ENCODE peak calls at places on chromosomes 7 and 10, in six cellular contexts. R, F, Y, O, E and L are unnamed samples.

GRCh38 chr10:132048294-132048667 is 17.5 kb upstream of the JAKMIP3 start:
- DNase-seq in F (no peak), Y (no peak), O (no peak), E (no peak), R (no peak), L (no peak)

GRCh38 chr7:113100091-113100723 is 13.6 kb upstream of the GPR85 start:
- DNase-seq in O (no peak), Y (peak; percentile 49), R (no peak), F (peak; percentile 73), E (no peak), L (no peak)

GRCh38 chr7:132604090-132604489 is 27.8 kb upstream of the PLXNA4 start:
- DNase-seq in E (no peak), O (no peak), Y (no peak), R (no peak), F (no peak), L (no peak)

GRCh38 chr7:92797693-92798092 is 38.7 kb downstream of the CDK6 start:
- DNase-seq in E (no peak), Y (no peak), O (no peak), F (no peak), R (no peak), L (no peak)

GRCh38 chr10:96619120-96619519 is 32.3 kb upstream of the TM9SF3 start:
- DNase-seq in E (no peak), F (no peak), O (no peak), R (no peak), Y (no peak), L (no peak)

GRCh38 chr10:124864421-124865193 is 63.0 kb downstream of the ABRAXAS2 start:
- DNase-seq in Y (no peak), O (no peak), F (peak; percentile 21), E (peak; percentile 91), R (peak; percentile 61), L (no peak)

GRCh38 chr10:73807471-73807870 is 3.9 kb downstream of the NDST2 start:
- DNase-seq in O (no peak), R (no peak), E (no peak), Y (no peak), F (no peak), L (no peak)

GRCh38 chr10:93535293-93535692 is 31.2 kb upstream of the FFAR4 start:
- DNase-seq in O (peak; percentile 59), Y (no peak), E (no peak), R (no peak), F (no peak), L (peak; percentile 17)

GRCh38 chr7:45446195-45446944 is 127.8 kb upstream of the ADCY1 start:
- DNase-seq in O (no peak), Y (no peak), F (no peak), E (peak; percentile 67), R (no peak), L (no peak)

GRCh38 chr10:112546474-112546873 is 99.5 kb downstream of the VTI1A start:
- DNase-seq in E (no peak), O (no peak), F (no peak), R (no peak), Y (no peak), L (no peak)

GRCh38 chr7:47625861-47626444 is 44.0 kb upstream of the TNS3 start:
- DNase-seq in F (no peak), Y (no peak), O (peak; percentile 34), R (no peak), E (no peak), L (peak; percentile 48)

GRCh38 chr10:34528320-34528719 is 286.8 kb downstream of the PARD3 start:
- DNase-seq in O (peak; percentile 83), F (peak; percentile 54), E (peak; percentile 100), R (peak; percentile 92), Y (no peak), L (peak; percentile 64)

GRCh38 chr7:101941481-101942383 is 124.3 kb downstream of the CUX1 start:
- DNase-seq in R (peak; percentile 74), O (no peak), F (peak; percentile 70), Y (no peak), E (peak; percentile 96), L (no peak)

GRCh38 chr10:17454181-17454800 is at the start of gene ST8SIA6:
- DNase-seq in Y (peak; percentile 86), F (peak; percentile 73), R (no peak), E (peak; percentile 16), O (peak; percentile 78), L (peak; percentile 83)

GRCh38 chr10:75532253-75532924 is 101.0 kb downstream of the LRMDA start:
- DNase-seq in E (peak; percentile 97), Y (no peak), O (no peak), F (no peak), R (no peak), L (no peak)

GRCh38 chr7:101833799-101834198 is 16.4 kb downstream of the CUX1 start:
- DNase-seq in Y (no peak), O (no peak), R (no peak), F (no peak), E (no peak), L (no peak)

GRCh38 chr7:73681031-73681430 is 2.2 kb downstream of the DNAJC30 start:
- DNase-seq in E (peak; percentile 65), O (no peak), R (no peak), Y (no peak), F (no peak), L (no peak)

GRCh38 chr7:129951076-129952011 is 1.4 kb downstream of the UBE2H start:
- DNase-seq in O (peak; percentile 42), R (no peak), E (peak; percentile 4), F (peak; percentile 46), Y (peak; percentile 69), L (peak; percentile 47)

GRCh38 chr7:24869572-24869971 is 110.4 kb downstream of the OSBPL3 start:
- DNase-seq in O (no peak), F (no peak), Y (no peak), E (no peak), R (no peak), L (no peak)

GRCh38 chr7:124667312-124667711 is 98.3 kb downstream of the GPR37 start:
- DNase-seq in Y (no peak), R (no peak), E (no peak), O (no peak), F (no peak), L (no peak)

GRCh38 chr10:48533951-48534720 is 70.7 kb downstream of the ARHGAP22 start:
- DNase-seq in E (no peak), R (no peak), Y (no peak), F (no peak), O (peak; percentile 81), L (no peak)

GRCh38 chr7:44534501-44534900 is 6.6 kb downstream of the NPC1L1 start:
- DNase-seq in F (peak; percentile 56), Y (peak; percentile 89), O (peak; percentile 86), R (peak; percentile 43), E (peak; percentile 47), L (peak; percentile 82)

GRCh38 chr10:124362572-124362971 is 56.2 kb downstream of the OAT start:
- DNase-seq in F (no peak), R (no peak), O (peak; percentile 77), E (no peak), Y (no peak), L (no peak)

GRCh38 chr7:104980969-104981670 is 32.9 kb upstream of the KMT2E start:
- DNase-seq in O (peak; percentile 86), R (peak; percentile 54), F (peak; percentile 81), Y (peak; percentile 77), E (peak; percentile 79), L (peak; percentile 77)

GRCh38 chr7:65967361-65968155 is 14.5 kb downstream of the GUSB start:
- DNase-seq in E (no peak), O (no peak), F (no peak), R (no peak), Y (no peak), L (no peak)

DNA sequence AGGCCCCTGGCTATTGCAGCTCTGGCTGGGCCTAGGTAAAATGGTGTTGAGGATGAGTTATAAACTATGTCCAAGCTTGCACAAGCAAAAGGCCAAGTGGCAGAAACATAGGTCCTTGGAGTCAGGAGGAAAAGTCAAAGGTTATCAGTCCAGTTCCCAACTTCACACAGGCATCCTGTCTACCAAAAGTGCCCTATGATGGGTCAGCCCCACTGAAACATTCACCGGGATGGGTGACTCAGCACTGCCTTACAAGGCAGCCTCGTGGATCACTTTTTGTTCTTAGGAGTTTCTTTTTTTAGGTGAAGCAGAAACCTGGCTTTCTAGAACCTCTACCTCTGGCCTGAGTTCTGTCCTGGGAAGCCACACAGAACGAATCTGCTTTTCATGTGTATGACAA is 158.8 kb upstream of the LYZL2 start:
- DNase-seq in E (peak; percentile 5), O (no peak), Y (no peak), R (no peak), F (no peak), L (no peak)
- TF ChIP-seq EZH2phosphoT487 in E (no peak), O (no peak), Y (no peak), R (no peak), F (no peak), L (no peak)

GRCh38 chr7:51067757-51068156 is 248.9 kb downstream of the COBL start:
- DNase-seq in E (peak; percentile 85), Y (peak; percentile 59), R (peak; percentile 35), O (peak; percentile 93), F (peak; percentile 80), L (peak; percentile 83)
- TF ChIP-seq CTCF in E (peak; percentile 90), Y (peak; percentile 98), R (peak; percentile 77), O (peak; percentile 76), F (peak; percentile 77), L (peak; percentile 93)

GRCh38 chr10:43041422-43042342 is 35.2 kb upstream of the RET start:
- DNase-seq in R (no peak), O (no peak), Y (peak; percentile 28), F (no peak), E (no peak), L (no peak)

GRCh38 chr10:43038783-43039628 is 37.9 kb upstream of the RET start:
- DNase-seq in F (no peak), R (no peak), O (no peak), Y (peak; percentile 30), E (no peak), L (no peak)

GRCh38 chr10:43040482-43041256 is 36.2 kb upstream of the RET start:
- DNase-seq in Y (peak; percentile 20), E (no peak), F (no peak), O (no peak), R (no peak), L (no peak)

GRCh38 chr10:43037942-43038782 is 38.7 kb upstream of the RET start:
- DNase-seq in E (no peak), O (no peak), Y (peak; percentile 29), F (no peak), R (no peak), L (no peak)

DNA sequence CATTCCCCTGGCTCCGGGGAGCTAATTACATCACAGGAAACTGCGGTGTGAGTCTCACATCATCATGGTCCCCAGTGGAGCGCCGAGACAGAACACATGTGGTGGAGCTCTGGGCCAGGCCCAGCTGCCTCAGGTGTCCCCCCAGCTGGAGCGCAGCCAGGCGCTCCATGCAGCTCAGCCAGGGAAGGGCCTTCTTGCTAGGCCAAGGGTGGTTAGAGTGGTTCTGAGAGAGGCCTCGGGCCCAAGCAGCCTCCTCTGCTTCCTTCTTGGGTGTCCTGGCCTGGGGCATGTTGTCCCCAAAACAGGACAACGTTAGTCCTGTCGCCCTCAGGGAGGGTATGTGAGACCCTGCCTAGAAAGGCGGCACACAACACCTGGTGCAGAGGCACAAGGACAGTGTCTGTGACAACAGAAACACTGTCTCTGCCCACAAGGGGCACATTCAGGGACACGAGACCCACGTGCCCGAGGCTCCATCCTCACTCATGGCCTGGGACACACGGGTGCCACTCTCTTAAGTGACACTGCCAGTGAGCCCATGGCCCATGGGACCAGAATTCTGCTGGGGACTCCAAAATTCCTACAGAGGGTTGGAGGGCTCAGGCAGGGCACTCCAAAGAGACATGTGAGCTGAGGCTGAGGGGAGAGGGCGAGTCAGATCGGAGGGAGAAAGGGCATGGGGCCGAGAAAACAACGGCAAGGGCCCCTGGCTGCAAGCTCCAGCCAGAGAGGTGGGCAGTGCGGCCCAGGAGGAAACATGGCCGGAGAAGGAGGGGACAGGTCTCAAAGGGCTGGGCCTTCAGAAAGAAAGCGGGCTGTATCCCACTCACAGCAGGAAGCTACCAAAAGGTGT is 37.0 kb upstream of the RET start:
- DNase-seq in R (no peak), F (no peak), E (no peak), O (no peak), Y (peak; percentile 75), L (no peak)
- TF ChIP-seq EZH2phosphoT487 in R (no peak), F (no peak), E (no peak), O (no peak), Y (no peak), L (no peak)

GRCh38 chr10:97869091-97870042 is 19.7 kb downstream of the GOLGA7B start:
- DNase-seq in E (peak; percentile 90), Y (peak; percentile 93), O (peak; percentile 88), R (peak; percentile 84), F (peak; percentile 89), L (peak; percentile 79)
- TF ChIP-seq CTCF in E (peak; percentile 84), Y (peak; percentile 72), O (peak; percentile 83), R (peak; percentile 89), F (peak; percentile 73), L (peak; percentile 61)